ENCODE peak calls at places on chromosome 18, in six cellular contexts. P is B cell; Y is activated effector memory CD4-positive, alpha-beta T cell treated with Interleukin-2 at 50 U/mL for 16 hours; V is germinal center; H is stimulated activated CD4-positive, alpha-beta T cell treated with anti-CD3 and anti-CD28 coated beads, Interleukin-2, amount 100 ng/mL, for 24 hours; O is Caki2. Z is an unnamed sample.

GRCh38 chr18:38790303-38790702 is 1224.7 kb upstream of the CELF4 start:
- DNase-seq in P (no peak), O (no peak), H (peak; percentile 1), V (no peak), Y (no peak), Z (no peak)

GRCh38 chr18:7812431-7813063 is 245.4 kb downstream of the PTPRM start:
- DNase-seq in O (peak; percentile 67), Y (no peak), P (no peak), H (no peak), V (no peak), Z (peak; percentile 61)

GRCh38 chr18:26233208-26233607 is 7.0 kb downstream of the TAF4B start:
- DNase-seq in P (no peak), H (no peak), V (no peak), Y (no peak), O (no peak), Z (no peak)

GRCh38 chr18:29892960-29893558 is 1149.5 kb downstream of the DSC3 start:
- DNase-seq in Y (no peak), P (no peak), H (no peak), V (no peak), O (no peak), Z (no peak)

GRCh38 chr18:56162871-56163270 is 475.5 kb downstream of the TXNL1 start:
- DNase-seq in P (no peak), Y (no peak), V (no peak), H (no peak), O (no peak), Z (no peak)

GRCh38 chr18:79644006-79644665 is 35.5 kb upstream of the CTDP1 start:
- DNase-seq in V (peak; percentile 90), P (peak; percentile 80), H (peak; percentile 78), Y (peak; percentile 38), O (peak; percentile 23), Z (no peak)

GRCh38 chr18:45506951-45507350 is 108.3 kb upstream of the SLC14A2 start:
- DNase-seq in V (no peak), P (no peak), H (no peak), Y (no peak), O (no peak), Z (no peak)

GRCh38 chr18:12769644-12770440 is 67.0 kb downstream of the PSMG2 start:
- DNase-seq in P (no peak), V (no peak), Y (no peak), H (no peak), O (no peak), Z (peak; percentile 11)

GRCh38 chr18:23283933-23284430 is 148.7 kb downstream of the CABLES1 start:
- DNase-seq in Y (no peak), H (no peak), V (no peak), O (peak; percentile 63), P (no peak), Z (no peak)

GRCh38 chr18:69697069-69697468 is 250.6 kb downstream of the CD226 start:
- DNase-seq in Y (no peak), O (no peak), V (no peak), H (no peak), P (no peak), Z (no peak)

GRCh38 chr18:24014062-24014985 is at the start of gene TTC39C:
- DNase-seq in O (peak; percentile 60), V (peak; percentile 71), P (peak; percentile 78), Y (peak; percentile 75), H (peak; percentile 87), Z (no peak)

Z was measured in skeletal muscle cell.